ENCODE peak calls at places on chromosome 2, in six cellular contexts. One of them, this sample, is unnamed.

GRCh38 chr2:112488201-112488600 is 6.2 kb downstream of the TTL start:
- DNase-seq in activated CD8-positive, alpha-beta memory T cell treated with anti-CD3 and anti-CD28 coated beads, Interleukin-2, amount 50 U/mL, for 4 hours: no peak
- DNase-seq in T-helper 9 cell: no peak
- DNase-seq in midbrain: no peak
- DNase-seq in HS-5: no peak
- DNase-seq in GM13976: no peak
- DNase-seq in this sample: no peak

GRCh38 chr2:84938194-84938879 is 32.6 kb upstream of the KCMF1 start:
- DNase-seq in activated CD8-positive, alpha-beta memory T cell treated with anti-CD3 and anti-CD28 coated beads, Interleukin-2, amount 50 U/mL, for 4 hours: peak
- DNase-seq in T-helper 9 cell: no peak
- DNase-seq in midbrain: no peak
- DNase-seq in HS-5: no peak
- DNase-seq in GM13976: no peak
- DNase-seq in this sample: no peak

GRCh38 chr2:239765911-239766310 is 259.2 kb downstream of the NDUFA10 start:
- DNase-seq in activated CD8-positive, alpha-beta memory T cell treated with anti-CD3 and anti-CD28 coated beads, Interleukin-2, amount 50 U/mL, for 4 hours: no peak
- DNase-seq in T-helper 9 cell: no peak
- DNase-seq in midbrain: no peak
- DNase-seq in HS-5: no peak
- DNase-seq in GM13976: no peak
- DNase-seq in this sample: no peak

GRCh38 chr2:233404227-233404626 is 49.9 kb downstream of the DGKD start:
- DNase-seq in activated CD8-positive, alpha-beta memory T cell treated with anti-CD3 and anti-CD28 coated beads, Interleukin-2, amount 50 U/mL, for 4 hours: peak
- DNase-seq in T-helper 9 cell: peak
- DNase-seq in midbrain: no peak
- DNase-seq in HS-5: no peak
- DNase-seq in GM13976: peak
- DNase-seq in this sample: peak

GRCh38 chr2:128493880-128494279 is 175.2 kb upstream of the HS6ST1 start:
- DNase-seq in activated CD8-positive, alpha-beta memory T cell treated with anti-CD3 and anti-CD28 coated beads, Interleukin-2, amount 50 U/mL, for 4 hours: no peak
- DNase-seq in T-helper 9 cell: no peak
- DNase-seq in midbrain: no peak
- DNase-seq in HS-5: no peak
- DNase-seq in GM13976: no peak
- DNase-seq in this sample: no peak

GRCh38 chr2:11175293-11175795 is 20.1 kb downstream of the SLC66A3 start:
- DNase-seq in activated CD8-positive, alpha-beta memory T cell treated with anti-CD3 and anti-CD28 coated beads, Interleukin-2, amount 50 U/mL, for 4 hours: no peak
- DNase-seq in T-helper 9 cell: no peak
- DNase-seq in midbrain: peak
- DNase-seq in HS-5: peak
- DNase-seq in GM13976: no peak
- DNase-seq in this sample: no peak

GRCh38 chr2:6495466-6495865 is 370.2 kb downstream of the CMPK2 start:
- DNase-seq in activated CD8-positive, alpha-beta memory T cell treated with anti-CD3 and anti-CD28 coated beads, Interleukin-2, amount 50 U/mL, for 4 hours: no peak
- DNase-seq in T-helper 9 cell: no peak
- DNase-seq in midbrain: no peak
- DNase-seq in HS-5: no peak
- DNase-seq in GM13976: no peak
- DNase-seq in this sample: no peak

GRCh38 chr2:235414422-235414821 is 79.4 kb upstream of the AGAP1 start:
- DNase-seq in activated CD8-positive, alpha-beta memory T cell treated with anti-CD3 and anti-CD28 coated beads, Interleukin-2, amount 50 U/mL, for 4 hours: no peak
- DNase-seq in T-helper 9 cell: no peak
- DNase-seq in midbrain: no peak
- DNase-seq in HS-5: no peak
- DNase-seq in GM13976: no peak
- DNase-seq in this sample: no peak

GRCh38 chr2:120883607-120884405 is 148.1 kb downstream of the GLI2 start:
- DNase-seq in activated CD8-positive, alpha-beta memory T cell treated with anti-CD3 and anti-CD28 coated beads, Interleukin-2, amount 50 U/mL, for 4 hours: no peak
- DNase-seq in T-helper 9 cell: no peak
- DNase-seq in midbrain: no peak
- DNase-seq in HS-5: no peak
- DNase-seq in GM13976: no peak
- DNase-seq in this sample: no peak

GRCh38 chr2:234198976-234199375 is 148.5 kb downstream of the SPP2 start:
- DNase-seq in activated CD8-positive, alpha-beta memory T cell treated with anti-CD3 and anti-CD28 coated beads, Interleukin-2, amount 50 U/mL, for 4 hours: no peak
- DNase-seq in T-helper 9 cell: no peak
- DNase-seq in midbrain: no peak
- DNase-seq in HS-5: no peak
- DNase-seq in GM13976: no peak
- DNase-seq in this sample: no peak

GRCh38 chr2:63055510-63056308 is 5.1 kb downstream of the OTX1 start:
- DNase-seq in activated CD8-positive, alpha-beta memory T cell treated with anti-CD3 and anti-CD28 coated beads, Interleukin-2, amount 50 U/mL, for 4 hours: no peak
- DNase-seq in T-helper 9 cell: no peak
- DNase-seq in midbrain: no peak
- DNase-seq in HS-5: no peak
- DNase-seq in GM13976: peak
- DNase-seq in this sample: no peak

GRCh38 chr2:230947235-230947576 is 22.2 kb upstream of the GPR55 start:
- DNase-seq in activated CD8-positive, alpha-beta memory T cell treated with anti-CD3 and anti-CD28 coated beads, Interleukin-2, amount 50 U/mL, for 4 hours: no peak
- DNase-seq in T-helper 9 cell: no peak
- DNase-seq in midbrain: no peak
- DNase-seq in HS-5: no peak
- DNase-seq in GM13976: no peak
- DNase-seq in this sample: no peak

GRCh38 chr2:98012561-98012979 is 16.8 kb upstream of the TMEM131 start:
- DNase-seq in activated CD8-positive, alpha-beta memory T cell treated with anti-CD3 and anti-CD28 coated beads, Interleukin-2, amount 50 U/mL, for 4 hours: no peak
- DNase-seq in T-helper 9 cell: no peak
- DNase-seq in midbrain: no peak
- DNase-seq in HS-5: no peak
- DNase-seq in GM13976: peak
- DNase-seq in this sample: no peak

GRCh38 chr2:201964631-201965206 is 68.9 kb upstream of the FZD7 start:
- DNase-seq in activated CD8-positive, alpha-beta memory T cell treated with anti-CD3 and anti-CD28 coated beads, Interleukin-2, amount 50 U/mL, for 4 hours: peak
- DNase-seq in T-helper 9 cell: no peak
- DNase-seq in midbrain: no peak
- DNase-seq in HS-5: no peak
- DNase-seq in GM13976: no peak
- DNase-seq in this sample: peak

GRCh38 chr2:232085826-232086425 is 124.4 kb downstream of the DIS3L2 start:
- DNase-seq in activated CD8-positive, alpha-beta memory T cell treated with anti-CD3 and anti-CD28 coated beads, Interleukin-2, amount 50 U/mL, for 4 hours: no peak
- DNase-seq in T-helper 9 cell: no peak
- DNase-seq in midbrain: no peak
- DNase-seq in HS-5: no peak
- DNase-seq in GM13976: no peak
- DNase-seq in this sample: no peak

GRCh38 chr2:1708476-1709334 is 35.6 kb downstream of the PXDN start:
- DNase-seq in activated CD8-positive, alpha-beta memory T cell treated with anti-CD3 and anti-CD28 coated beads, Interleukin-2, amount 50 U/mL, for 4 hours: no peak
- DNase-seq in T-helper 9 cell: no peak
- DNase-seq in midbrain: no peak
- DNase-seq in HS-5: no peak
- DNase-seq in GM13976: no peak
- DNase-seq in this sample: no peak

GRCh38 chr2:101149241-101150192 is 1.7 kb downstream of the TBC1D8 start:
- DNase-seq in activated CD8-positive, alpha-beta memory T cell treated with anti-CD3 and anti-CD28 coated beads, Interleukin-2, amount 50 U/mL, for 4 hours: no peak
- DNase-seq in T-helper 9 cell: no peak
- DNase-seq in midbrain: no peak
- DNase-seq in HS-5: no peak
- DNase-seq in GM13976: no peak
- DNase-seq in this sample: no peak

GRCh38 chr2:24721470-24721869 is 71.7 kb downstream of the PTRHD1 start:
- DNase-seq in activated CD8-positive, alpha-beta memory T cell treated with anti-CD3 and anti-CD28 coated beads, Interleukin-2, amount 50 U/mL, for 4 hours: no peak
- DNase-seq in T-helper 9 cell: no peak
- DNase-seq in midbrain: peak
- DNase-seq in HS-5: peak
- DNase-seq in GM13976: no peak
- DNase-seq in this sample: no peak

GRCh38 chr2:157628532-157629415 is at the start of gene ACVR1C:
- DNase-seq in activated CD8-positive, alpha-beta memory T cell treated with anti-CD3 and anti-CD28 coated beads, Interleukin-2, amount 50 U/mL, for 4 hours: peak
- DNase-seq in T-helper 9 cell: peak
- DNase-seq in midbrain: peak
- DNase-seq in HS-5: no peak
- DNase-seq in GM13976: peak
- DNase-seq in this sample: peak

GRCh38 chr2:98898423-98898841 is 37.6 kb downstream of the CRACDL start:
- DNase-seq in activated CD8-positive, alpha-beta memory T cell treated with anti-CD3 and anti-CD28 coated beads, Interleukin-2, amount 50 U/mL, for 4 hours: no peak
- DNase-seq in T-helper 9 cell: no peak
- DNase-seq in midbrain: no peak
- DNase-seq in HS-5: no peak
- DNase-seq in GM13976: no peak
- DNase-seq in this sample: no peak

GRCh38 chr2:215269397-215270117 is 42.3 kb upstream of the ATIC start:
- DNase-seq in activated CD8-positive, alpha-beta memory T cell treated with anti-CD3 and anti-CD28 coated beads, Interleukin-2, amount 50 U/mL, for 4 hours: peak
- DNase-seq in T-helper 9 cell: peak
- DNase-seq in midbrain: peak
- DNase-seq in HS-5: peak
- DNase-seq in GM13976: peak
- DNase-seq in this sample: peak

GRCh38 chr2:111032721-111033532 is 87.8 kb upstream of the BCL2L11 start:
- DNase-seq in activated CD8-positive, alpha-beta memory T cell treated with anti-CD3 and anti-CD28 coated beads, Interleukin-2, amount 50 U/mL, for 4 hours: no peak
- DNase-seq in T-helper 9 cell: no peak
- DNase-seq in midbrain: no peak
- DNase-seq in HS-5: peak
- DNase-seq in GM13976: no peak
- DNase-seq in this sample: no peak

GRCh38 chr2:205892141-205893064 is 193.6 kb downstream of the INO80D start:
- DNase-seq in activated CD8-positive, alpha-beta memory T cell treated with anti-CD3 and anti-CD28 coated beads, Interleukin-2, amount 50 U/mL, for 4 hours: no peak
- DNase-seq in T-helper 9 cell: no peak
- DNase-seq in midbrain: peak
- DNase-seq in HS-5: no peak
- DNase-seq in GM13976: no peak
- DNase-seq in this sample: no peak

GRCh38 chr2:54386993-54387590 is 69.0 kb upstream of the SPTBN1 start:
- DNase-seq in activated CD8-positive, alpha-beta memory T cell treated with anti-CD3 and anti-CD28 coated beads, Interleukin-2, amount 50 U/mL, for 4 hours: no peak
- DNase-seq in T-helper 9 cell: no peak
- DNase-seq in midbrain: no peak
- DNase-seq in HS-5: no peak
- DNase-seq in GM13976: no peak
- DNase-seq in this sample: no peak

GRCh38 chr2:69945447-69945846 is 16.0 kb downstream of the ASPRV1 start:
- DNase-seq in activated CD8-positive, alpha-beta memory T cell treated with anti-CD3 and anti-CD28 coated beads, Interleukin-2, amount 50 U/mL, for 4 hours: no peak
- DNase-seq in T-helper 9 cell: no peak
- DNase-seq in midbrain: no peak
- DNase-seq in HS-5: no peak
- DNase-seq in GM13976: no peak
- DNase-seq in this sample: no peak

GRCh38 chr2:100976634-100977391 is 25.3 kb upstream of the RPL31 start:
- DNase-seq in activated CD8-positive, alpha-beta memory T cell treated with anti-CD3 and anti-CD28 coated beads, Interleukin-2, amount 50 U/mL, for 4 hours: no peak
- DNase-seq in T-helper 9 cell: no peak
- DNase-seq in midbrain: no peak
- DNase-seq in HS-5: no peak
- DNase-seq in GM13976: peak
- DNase-seq in this sample: no peak

GRCh38 chr2:204850576-204850975 is 305.3 kb downstream of the PARD3B start:
- DNase-seq in activated CD8-positive, alpha-beta memory T cell treated with anti-CD3 and anti-CD28 coated beads, Interleukin-2, amount 50 U/mL, for 4 hours: no peak
- DNase-seq in T-helper 9 cell: no peak
- DNase-seq in midbrain: no peak
- DNase-seq in HS-5: no peak
- DNase-seq in GM13976: no peak
- DNase-seq in this sample: no peak

GRCh38 chr2:207143474-207144190 is 22.1 kb downstream of the KLF7 start:
- DNase-seq in activated CD8-positive, alpha-beta memory T cell treated with anti-CD3 and anti-CD28 coated beads, Interleukin-2, amount 50 U/mL, for 4 hours: peak
- DNase-seq in T-helper 9 cell: peak
- DNase-seq in midbrain: peak
- DNase-seq in HS-5: no peak
- DNase-seq in GM13976: no peak
- DNase-seq in this sample: peak

GRCh38 chr2:176126929-176127768 is 2.4 kb upstream of the HOXD8 start:
- DNase-seq in activated CD8-positive, alpha-beta memory T cell treated with anti-CD3 and anti-CD28 coated beads, Interleukin-2, amount 50 U/mL, for 4 hours: peak
- DNase-seq in T-helper 9 cell: peak
- DNase-seq in midbrain: peak
- DNase-seq in HS-5: no peak
- DNase-seq in GM13976: peak
- DNase-seq in this sample: peak

GRCh38 chr2:101403745-101404144 is 16.4 kb upstream of the CREG2 start:
- DNase-seq in activated CD8-positive, alpha-beta memory T cell treated with anti-CD3 and anti-CD28 coated beads, Interleukin-2, amount 50 U/mL, for 4 hours: no peak
- DNase-seq in T-helper 9 cell: no peak
- DNase-seq in midbrain: no peak
- DNase-seq in HS-5: no peak
- DNase-seq in GM13976: no peak
- DNase-seq in this sample: no peak

GRCh38 chr2:31296641-31297287 is 62.8 kb downstream of the EHD3 start:
- DNase-seq in activated CD8-positive, alpha-beta memory T cell treated with anti-CD3 and anti-CD28 coated beads, Interleukin-2, amount 50 U/mL, for 4 hours: no peak
- DNase-seq in T-helper 9 cell: no peak
- DNase-seq in midbrain: no peak
- DNase-seq in HS-5: no peak
- DNase-seq in GM13976: no peak
- DNase-seq in this sample: no peak

GRCh38 chr2:130341562-130342019 is 1.1 kb upstream of the IMP4 start:
- DNase-seq in activated CD8-positive, alpha-beta memory T cell treated with anti-CD3 and anti-CD28 coated beads, Interleukin-2, amount 50 U/mL, for 4 hours: no peak
- DNase-seq in T-helper 9 cell: no peak
- DNase-seq in midbrain: no peak
- DNase-seq in HS-5: no peak
- DNase-seq in GM13976: no peak
- DNase-seq in this sample: peak

GRCh38 chr2:201116959-201117734 is 1.2 kb downstream of the CFLAR start:
- DNase-seq in activated CD8-positive, alpha-beta memory T cell treated with anti-CD3 and anti-CD28 coated beads, Interleukin-2, amount 50 U/mL, for 4 hours: no peak
- DNase-seq in T-helper 9 cell: no peak
- DNase-seq in midbrain: peak
- DNase-seq in HS-5: peak
- DNase-seq in GM13976: peak
- DNase-seq in this sample: peak

GRCh38 chr2:229622495-229623355 is 91.6 kb downstream of the DNER start:
- DNase-seq in activated CD8-positive, alpha-beta memory T cell treated with anti-CD3 and anti-CD28 coated beads, Interleukin-2, amount 50 U/mL, for 4 hours: no peak
- DNase-seq in T-helper 9 cell: no peak
- DNase-seq in midbrain: no peak
- DNase-seq in HS-5: no peak
- DNase-seq in GM13976: no peak
- DNase-seq in this sample: no peak

GRCh38 chr2:167134381-167135072 is 246.2 kb downstream of the XIRP2 start:
- DNase-seq in activated CD8-positive, alpha-beta memory T cell treated with anti-CD3 and anti-CD28 coated beads, Interleukin-2, amount 50 U/mL, for 4 hours: no peak
- DNase-seq in T-helper 9 cell: no peak
- DNase-seq in midbrain: no peak
- DNase-seq in HS-5: peak
- DNase-seq in GM13976: no peak
- DNase-seq in this sample: no peak

GRCh38 chr2:122390406-122390805 is 635.0 kb downstream of the TSN start:
- DNase-seq in activated CD8-positive, alpha-beta memory T cell treated with anti-CD3 and anti-CD28 coated beads, Interleukin-2, amount 50 U/mL, for 4 hours: no peak
- DNase-seq in T-helper 9 cell: no peak
- DNase-seq in midbrain: peak
- DNase-seq in HS-5: no peak
- DNase-seq in GM13976: no peak
- DNase-seq in this sample: no peak

GRCh38 chr2:23632831-23633395 is 247.9 kb downstream of the KLHL29 start:
- DNase-seq in activated CD8-positive, alpha-beta memory T cell treated with anti-CD3 and anti-CD28 coated beads, Interleukin-2, amount 50 U/mL, for 4 hours: no peak
- DNase-seq in T-helper 9 cell: no peak
- DNase-seq in midbrain: no peak
- DNase-seq in HS-5: no peak
- DNase-seq in GM13976: no peak
- DNase-seq in this sample: no peak

GRCh38 chr2:119028327-119029174 is 86.6 kb downstream of the MARCO start:
- DNase-seq in activated CD8-positive, alpha-beta memory T cell treated with anti-CD3 and anti-CD28 coated beads, Interleukin-2, amount 50 U/mL, for 4 hours: no peak
- DNase-seq in T-helper 9 cell: no peak
- DNase-seq in midbrain: no peak
- DNase-seq in HS-5: no peak
- DNase-seq in GM13976: peak
- DNase-seq in this sample: no peak

GRCh38 chr2:161102770-161103450 is 57.3 kb upstream of the TANK start:
- DNase-seq in activated CD8-positive, alpha-beta memory T cell treated with anti-CD3 and anti-CD28 coated beads, Interleukin-2, amount 50 U/mL, for 4 hours: no peak
- DNase-seq in T-helper 9 cell: no peak
- DNase-seq in midbrain: no peak
- DNase-seq in HS-5: no peak
- DNase-seq in GM13976: no peak
- DNase-seq in this sample: no peak

GRCh38 chr2:203025592-203025991 is 10.9 kb downstream of the NBEAL1 start:
- DNase-seq in activated CD8-positive, alpha-beta memory T cell treated with anti-CD3 and anti-CD28 coated beads, Interleukin-2, amount 50 U/mL, for 4 hours: no peak
- DNase-seq in T-helper 9 cell: no peak
- DNase-seq in midbrain: no peak
- DNase-seq in HS-5: no peak
- DNase-seq in GM13976: no peak
- DNase-seq in this sample: no peak